ENCODE peak calls at places on chromosome 15, in eight cellular contexts. M, B, J, N, D, A, S and F are unnamed samples.

GRCh38 chr15:59396211-59396610 is 23.5 kb upstream of the MYO1E start:
- DNase-seq in A (no peak), M (no peak), S (no peak), N (no peak), J (no peak), D (no peak), B (no peak), F (no peak)

GRCh38 chr15:51267714-51268105 is 70.7 kb downstream of the CYP19A1 start:
- DNase-seq in D (no peak), A (no peak), N (no peak), J (no peak), M (no peak), B (no peak), S (peak; percentile 27), F (no peak)

GRCh38 chr15:68781766-68782588 is 38.7 kb downstream of the ANP32A start:
- DNase-seq in J (no peak), N (no peak), B (no peak), M (no peak), D (no peak), A (peak; percentile 70), S (no peak), F (no peak)

GRCh38 chr15:80419546-80419945 is 15.4 kb downstream of the ARNT2 start:
- DNase-seq in S (no peak), A (no peak), M (no peak), N (no peak), J (no peak), D (no peak), B (no peak), F (no peak)

GRCh38 chr15:62431391-62431790 is 266.3 kb upstream of the C2CD4B start:
- DNase-seq in B (no peak), J (no peak), N (no peak), A (no peak), S (no peak), D (no peak), M (no peak), F (no peak)

GRCh38 chr15:64847016-64847415 is 5.3 kb downstream of the PLEKHO2 start:
- DNase-seq in N (no peak), D (no peak), B (no peak), S (no peak), M (no peak), J (no peak), A (no peak), F (no peak)

GRCh38 chr15:73851679-73852078 is 21.7 kb upstream of the TBC1D21 start:
- DNase-seq in N (peak; percentile 5), A (peak; percentile 39), M (no peak), B (peak; percentile 79), J (no peak), D (no peak), S (peak; percentile 59), F (no peak)

GRCh38 chr15:67101981-67102929 is 36.9 kb downstream of the SMAD3 start:
- DNase-seq in A (no peak), M (no peak), B (peak; percentile 44), J (no peak), N (no peak), D (no peak), S (peak; percentile 27), F (no peak)

GRCh38 chr15:57862761-57863160 is 156.2 kb downstream of the POLR2M start:
- DNase-seq in M (no peak), B (no peak), J (no peak), D (no peak), S (no peak), A (no peak), N (no peak), F (no peak)

GRCh38 chr15:99651023-99651807 is 82.0 kb downstream of the LYSMD4 start:
- DNase-seq in A (no peak), J (no peak), M (no peak), S (peak; percentile 58), B (peak; percentile 53), N (no peak), D (no peak), F (no peak)

GRCh38 chr15:61100512-61100911 is 128.6 kb downstream of the RORA start:
- DNase-seq in N (no peak), J (no peak), A (no peak), M (no peak), B (no peak), D (no peak), S (no peak), F (no peak)

GRCh38 chr15:49064281-49064653 is 18.0 kb upstream of the SECISBP2L start:
- DNase-seq in A (no peak), J (no peak), D (no peak), M (no peak), S (no peak), B (no peak), N (no peak), F (no peak)

GRCh38 chr15:96285715-96286367 is 44.7 kb upstream of the NR2F2 start:
- DNase-seq in D (no peak), B (peak; percentile 59), N (no peak), J (no peak), S (no peak), A (peak; percentile 74), M (no peak), F (no peak)

GRCh38 chr15:26028086-26028740 is 165.1 kb upstream of the ATP10A start:
- DNase-seq in D (no peak), B (peak; percentile 30), N (no peak), J (no peak), A (no peak), S (peak; percentile 72), M (no peak), F (no peak)

GRCh38 chr15:59283717-59284336 is 77.2 kb downstream of the LDHAL6B start:
- DNase-seq in D (no peak), A (no peak), B (no peak), M (no peak), S (no peak), N (no peak), J (no peak), F (no peak)

GRCh38 chr15:31254431-31255175 is 72.0 kb upstream of the KLF13 start:
- DNase-seq in D (no peak), S (peak; percentile 52), N (no peak), J (no peak), M (no peak), A (no peak), B (peak; percentile 66), F (no peak)

GRCh38 chr15:23857028-23857641 is 170.0 kb upstream of the NDN start:
- DNase-seq in J (no peak), D (peak; percentile 3), S (peak; percentile 6), N (no peak), M (peak; percentile 27), A (no peak), B (no peak), F (no peak)

GRCh38 chr15:68417051-68417450 is 14.9 kb downstream of the ITGA11 start:
- DNase-seq in D (no peak), S (no peak), J (no peak), B (no peak), N (no peak), M (no peak), A (no peak), F (no peak)

GRCh38 chr15:91263632-91264477 is 163.8 kb downstream of the SV2B start:
- DNase-seq in J (no peak), M (no peak), D (no peak), S (peak; percentile 18), N (no peak), A (peak; percentile 80), B (peak; percentile 15), F (no peak)

GRCh38 chr15:28967071-28967470 is 81.3 kb downstream of the APBA2 start:
- DNase-seq in N (no peak), M (no peak), B (no peak), S (no peak), A (no peak), D (no peak), J (no peak), F (no peak)

GRCh38 chr15:80660114-80660513 is 35.0 kb upstream of the ABHD17C start:
- DNase-seq in A (no peak), J (no peak), M (no peak), N (peak; percentile 16), S (peak; percentile 74), D (peak; percentile 3), B (peak; percentile 69), F (no peak)

GRCh38 chr15:62560943-62561571 is 396.0 kb upstream of the C2CD4B start:
- DNase-seq in B (no peak), A (no peak), D (no peak), S (no peak), M (no peak), J (no peak), N (no peak), F (no peak)

GRCh38 chr15:78360426-78360825 is 20.3 kb downstream of the CRABP1 start:
- DNase-seq in D (peak; percentile 50), S (no peak), N (peak; percentile 83), M (no peak), B (peak; percentile 9), A (peak; percentile 74), J (no peak), F (no peak)

GRCh38 chr15:77495806-77496589 is 75.3 kb downstream of the HMG20A start:
- DNase-seq in B (no peak), N (no peak), A (peak; percentile 47), M (no peak), J (no peak), D (no peak), S (peak; percentile 18), F (no peak)

GRCh38 chr15:85744636-85745422 is 49.9 kb downstream of the KLHL25 start:
- DNase-seq in B (no peak), M (no peak), A (no peak), N (no peak), D (no peak), J (no peak), S (no peak), F (no peak)

GRCh38 chr15:83320831-83321230 is 36.4 kb upstream of the BNC1 start:
- DNase-seq in D (no peak), B (peak; percentile 37), M (no peak), A (no peak), J (no peak), N (no peak), S (no peak), F (no peak)

GRCh38 chr15:71443538-71443937 is 328.3 kb downstream of the THSD4 start:
- DNase-seq in A (peak; percentile 73), J (peak; percentile 18), D (peak; percentile 0), B (peak; percentile 52), S (peak; percentile 49), M (peak; percentile 44), N (peak; percentile 16), F (no peak)

GRCh38 chr15:92196342-92196741 is 197.3 kb upstream of the ST8SIA2 start:
- DNase-seq in N (no peak), M (no peak), B (no peak), D (no peak), J (no peak), S (no peak), A (no peak), F (no peak)